ENCODE peak calls at places on chromosomes 3 and 15, in ten cellular contexts. Z, D, G, T, P, R, V, M, J and E are unnamed samples.

GRCh38 chr3:98560911-98561310 is 29.1 kb downstream of the GPR15 start:
- DNase-seq in Z (no peak), D (no peak), G (no peak), T (no peak), P (no peak), R (no peak), V (no peak), M (no peak), J (no peak), E (no peak)

GRCh38 chr3:150871192-150871591 is 34.0 kb downstream of the MINDY4B start:
- DNase-seq in Z (no peak), D (no peak), G (no peak), T (no peak), P (no peak), R (peak; percentile 23), V (no peak), M (no peak), J (no peak), E (no peak)

GRCh38 chr3:58998476-58999117 is 51.2 kb downstream of the CFAP20DC start:
- DNase-seq in Z (no peak), D (peak; percentile 95), G (no peak), T (no peak), P (no peak), R (peak; percentile 89), V (no peak), M (no peak), J (no peak), E (no peak)

GRCh38 chr3:28841436-28841835 is 439.4 kb upstream of the RBMS3 start:
- DNase-seq in Z (no peak), D (no peak), G (no peak), T (no peak), P (no peak), R (no peak), V (no peak), M (no peak), J (no peak), E (no peak)

GRCh38 chr3:177615015-177615414 is 417.7 kb upstream of the TBL1XR1 start:
- DNase-seq in Z (no peak), D (no peak), G (peak; percentile 82), T (no peak), P (no peak), R (no peak), V (peak; percentile 64), M (no peak), J (no peak), E (no peak)

GRCh38 chr3:52059781-52060180 is 3.4 kb upstream of the DUSP7 start:
- DNase-seq in Z (no peak), D (no peak), G (no peak), T (no peak), P (no peak), R (no peak), V (no peak), M (no peak), J (no peak), E (no peak)

GRCh38 chr3:108079043-108079442 is 11.8 kb downstream of the CD47 start:
- DNase-seq in Z (no peak), D (no peak), G (no peak), T (no peak), P (no peak), R (no peak), V (no peak), M (no peak), J (no peak), E (no peak)

GRCh38 chr3:189508784-189509489 is 122.3 kb upstream of the TP63 start:
- DNase-seq in Z (no peak), D (no peak), G (no peak), T (no peak), P (no peak), R (no peak), V (no peak), M (no peak), J (no peak), E (no peak)

GRCh38 chr3:56915969-56916586 is 114.3 kb upstream of the ARHGEF3 start:
- DNase-seq in Z (peak; percentile 68), D (no peak), G (no peak), T (no peak), P (no peak), R (no peak), V (no peak), M (peak; percentile 35), J (no peak), E (peak; percentile 71)

GRCh38 chr3:113086506-113087461 is 96.0 kb downstream of the GTPBP8 start:
- DNase-seq in Z (no peak), D (no peak), G (peak; percentile 48), T (no peak), P (peak; percentile 46), R (no peak), V (no peak), M (no peak), J (no peak), E (no peak)

GRCh38 chr15:77804210-77804609 is 171.5 kb upstream of the LINGO1 start:
- DNase-seq in Z (no peak), D (no peak), G (no peak), T (no peak), P (no peak), R (no peak), V (no peak), M (no peak), J (no peak), E (no peak)

GRCh38 chr3:153087595-153088566 is 74.1 kb upstream of the RAP2B start:
- DNase-seq in Z (no peak), D (no peak), G (no peak), T (peak; percentile 18), P (no peak), R (peak; percentile 47), V (no peak), M (no peak), J (no peak), E (no peak)